ENCODE peak calls at places on chromosomes 3 and 15, in eight cellular contexts. T, L, E, Z, X, S, B and F are unnamed samples.

GRCh38 chr15:99341786-99342185 is 90.5 kb downstream of the LRRC28 start:
- DNase-seq in T (no peak), L (no peak), E (no peak), Z (no peak), X (no peak), S (no peak), B (no peak), F (no peak)

GRCh38 chr3:89113887-89114840 is 6.7 kb downstream of the EPHA3 start:
- DNase-seq in T (peak), L (peak), E (no peak), Z (no peak), X (peak), S (peak), B (peak), F (no peak)

GRCh38 chr15:76996526-76997401 is 1.8 kb downstream of the PSTPIP1 start:
- DNase-seq in T (no peak), L (peak), E (peak), Z (no peak), X (peak), S (no peak), B (no peak), F (no peak)

GRCh38 chr3:52529376-52530333 is 4.0 kb downstream of the NT5DC2 start:
- DNase-seq in T (no peak), L (peak), E (no peak), Z (no peak), X (peak), S (no peak), B (no peak), F (no peak)

GRCh38 chr3:81492048-81492447 is 269.4 kb downstream of the GBE1 start:
- DNase-seq in T (no peak), L (peak), E (no peak), Z (no peak), X (no peak), S (no peak), B (no peak), F (no peak)

GRCh38 chr15:99213187-99213811 is 36.1 kb downstream of the TTC23 start:
- DNase-seq in T (peak), L (peak), E (peak), Z (peak), X (peak), S (peak), B (peak), F (peak)

GRCh38 chr3:10992017-10992945 is at the start of gene SLC6A1:
- DNase-seq in T (peak), L (no peak), E (no peak), Z (no peak), X (no peak), S (peak), B (no peak), F (no peak)

GRCh38 chr3:76138921-76139320 is 353.6 kb upstream of the ZNF717 start:
- DNase-seq in T (no peak), L (no peak), E (no peak), Z (no peak), X (no peak), S (no peak), B (no peak), F (no peak)

GRCh38 chr3:122716667-122717066 is 36.0 kb downstream of the PARP14 start:
- DNase-seq in T (no peak), L (no peak), E (no peak), Z (no peak), X (no peak), S (no peak), B (no peak), F (no peak)

GRCh38 chr3:110210261-110210660 is 861.4 kb upstream of the NECTIN3 start:
- DNase-seq in T (no peak), L (no peak), E (no peak), Z (no peak), X (no peak), S (no peak), B (no peak), F (no peak)

GRCh38 chr3:176505878-176506621 is 691.2 kb downstream of the TBL1XR1 start:
- DNase-seq in T (no peak), L (no peak), E (no peak), Z (no peak), X (no peak), S (no peak), B (peak), F (no peak)

GRCh38 chr3:67884345-67884744 is 229.9 kb upstream of the SUCLG2 start:
- DNase-seq in T (no peak), L (no peak), E (no peak), Z (no peak), X (no peak), S (no peak), B (no peak), F (no peak)

GRCh38 chr3:27360113-27361078 is 8.8 kb downstream of the NEK10 start:
- DNase-seq in T (peak), L (peak), E (no peak), Z (no peak), X (no peak), S (no peak), B (no peak), F (no peak)

GRCh38 chr3:69012111-69012835 is 1.2 kb downstream of the EOGT start:
- DNase-seq in T (no peak), L (peak), E (no peak), Z (no peak), X (peak), S (no peak), B (no peak), F (no peak)

GRCh38 chr15:72306211-72306785 is 13.7 kb downstream of the CELF6 start:
- DNase-seq in T (peak), L (peak), E (peak), Z (no peak), X (peak), S (no peak), B (peak), F (peak)

GRCh38 chr3:55329849-55330248 is 157.3 kb downstream of the WNT5A start:
- DNase-seq in T (no peak), L (peak), E (no peak), Z (no peak), X (no peak), S (no peak), B (no peak), F (peak)

GRCh38 chr15:39455502-39455991 is 125.3 kb upstream of the THBS1 start:
- DNase-seq in T (peak), L (peak), E (no peak), Z (no peak), X (no peak), S (no peak), B (peak), F (peak)

GRCh38 chr15:98582900-98583554 is 65.3 kb upstream of the IGF1R start:
- DNase-seq in T (no peak), L (no peak), E (no peak), Z (no peak), X (no peak), S (no peak), B (no peak), F (no peak)

DNA sequence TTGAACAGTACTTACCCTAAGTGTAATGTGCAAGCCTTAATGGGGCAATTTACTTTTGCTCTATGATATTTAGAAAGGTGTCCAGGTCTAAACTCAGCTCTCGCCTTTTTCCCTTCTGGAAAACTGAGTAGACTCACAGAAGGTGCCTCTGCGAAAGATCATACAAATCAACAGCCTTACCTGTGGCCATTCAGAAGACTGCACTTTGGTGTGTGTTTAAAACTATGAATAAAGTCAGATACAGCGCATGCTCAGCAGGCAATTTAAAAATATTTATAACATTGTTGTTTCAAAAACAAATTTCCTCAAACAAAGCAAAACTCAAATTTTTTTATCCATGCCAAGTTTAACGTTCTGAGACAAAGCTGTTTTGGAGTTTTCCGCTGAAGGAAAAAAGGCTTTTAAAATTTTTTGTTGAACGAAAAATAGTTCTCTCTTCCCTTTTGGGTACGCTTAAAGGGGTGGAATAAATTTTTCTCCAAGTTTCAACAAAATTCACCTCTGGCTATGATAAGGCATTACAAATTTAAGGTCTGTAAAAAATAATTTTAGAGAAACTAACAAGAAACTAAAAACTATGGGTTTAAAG is 156.3 kb downstream of the TIGIT start:
- DNase-seq in T (no peak), L (no peak), E (no peak), Z (no peak), X (no peak), S (no peak), B (peak), F (no peak)
- TF ChIP-seq CTCF in T (no peak), L (no peak), E (no peak), Z (no peak), X (no peak), S (no peak), B (no peak), F (peak)

DNA sequence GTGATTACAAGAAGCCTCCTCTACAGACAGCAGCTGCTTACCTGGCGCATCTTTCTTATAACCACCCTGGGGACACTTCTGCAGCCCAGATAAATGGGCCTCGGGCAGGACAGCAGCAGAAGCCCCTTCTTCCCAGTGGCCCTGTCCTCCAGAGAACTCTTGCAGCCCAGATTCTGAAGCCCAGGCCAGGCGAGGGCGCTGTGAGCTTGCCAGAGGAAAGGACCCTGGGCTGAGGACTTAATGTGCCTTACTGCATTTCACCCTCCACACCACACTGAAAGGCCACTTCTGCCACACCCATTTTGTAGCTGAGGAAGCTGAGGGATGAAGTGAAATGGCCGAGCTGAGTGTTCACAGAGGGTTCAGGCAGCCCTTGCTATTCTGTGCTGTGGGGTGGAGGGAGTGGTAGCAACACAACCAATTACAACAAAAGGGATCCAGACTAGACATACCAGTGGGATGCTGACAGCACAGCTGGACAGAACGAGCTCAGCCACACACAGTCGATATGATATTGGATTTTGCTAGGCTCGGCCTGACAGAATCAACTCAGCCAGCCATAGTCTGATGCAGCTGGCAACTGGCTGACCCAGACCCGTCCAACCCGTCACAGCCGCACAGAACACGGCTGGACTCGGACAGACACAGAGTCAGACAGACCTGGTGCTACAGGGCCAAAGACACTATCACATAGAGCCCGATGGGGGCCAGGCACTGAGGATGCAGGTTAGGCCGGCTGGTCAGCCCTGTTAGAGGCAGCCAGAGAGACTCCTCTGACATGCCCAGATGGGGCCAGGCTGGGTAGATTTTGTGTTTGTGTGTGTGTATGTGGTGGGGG is 7.3 kb downstream of the ACOX2 start:
- DNase-seq in T (peak), L (peak), E (no peak), Z (no peak), X (no peak), S (peak), B (peak), F (no peak)
- TF ChIP-seq CTCF in T (peak), L (peak), E (no peak), Z (no peak), X (no peak), S (peak), B (peak), F (peak)

GRCh38 chr15:61216519-61216918 is 12.6 kb downstream of the RORA start:
- DNase-seq in T (no peak), L (no peak), E (no peak), Z (no peak), X (no peak), S (no peak), B (no peak), F (no peak)
- TF ChIP-seq CTCF in T (no peak), L (no peak), E (no peak), Z (no peak), X (no peak), S (no peak), B (no peak), F (no peak)

DNA sequence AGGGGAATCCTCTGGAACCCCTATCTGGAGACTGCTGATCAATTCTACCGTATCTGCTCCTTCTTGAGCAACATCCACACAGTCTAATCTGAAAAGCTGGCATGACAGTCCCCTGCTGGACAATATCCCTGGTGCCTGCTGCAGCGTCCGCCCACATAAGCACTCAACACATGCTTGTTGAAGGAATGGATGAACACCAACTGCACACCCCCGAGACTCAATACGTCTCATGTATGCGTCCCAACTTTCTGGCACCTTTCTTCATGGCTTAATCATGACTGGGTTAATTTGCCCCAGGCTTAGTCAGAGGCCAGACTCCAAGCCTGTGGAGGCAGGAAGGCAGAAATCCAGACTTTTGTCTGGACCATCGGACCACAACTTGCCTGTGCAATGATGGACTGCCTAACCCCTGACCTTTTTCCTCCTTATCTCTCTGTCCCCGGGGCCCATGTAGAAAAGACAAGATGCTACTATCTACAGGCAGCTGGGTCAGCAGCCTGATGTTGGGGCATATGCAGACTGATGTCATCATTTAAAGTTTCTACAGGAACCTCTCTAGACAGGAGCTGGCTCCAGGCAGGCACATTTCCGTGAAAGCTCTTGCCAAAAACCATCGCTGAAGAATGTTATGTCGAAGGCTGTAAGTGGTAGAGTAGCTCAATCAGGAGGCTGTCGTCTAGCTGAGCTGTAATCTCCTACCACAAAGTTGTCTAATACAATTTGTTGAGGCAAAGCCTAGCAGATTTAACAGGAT is 114.1 kb upstream of the TPM1 start:
- DNase-seq in T (peak), L (peak), E (no peak), Z (no peak), X (no peak), S (peak), B (no peak), F (peak)
- TF ChIP-seq CTCF in T (peak), L (peak), E (no peak), Z (no peak), X (no peak), S (peak), B (no peak), F (peak)

GRCh38 chr3:147120029-147120428 is 286.3 kb downstream of the ZIC4 start:
- DNase-seq in T (peak), L (peak), E (no peak), Z (no peak), X (no peak), S (peak), B (no peak), F (peak)
- TF ChIP-seq CTCF in T (peak), L (peak), E (no peak), Z (no peak), X (no peak), S (peak), B (no peak), F (peak)

GRCh38 chr3:179149951-179150350 is 1.8 kb downstream of the PIK3CA start:
- DNase-seq in T (no peak), L (peak), E (no peak), Z (no peak), X (no peak), S (no peak), B (no peak), F (no peak)
- TF ChIP-seq CTCF in T (no peak), L (no peak), E (no peak), Z (no peak), X (no peak), S (no peak), B (no peak), F (no peak)

GRCh38 chr15:47374222-47374621 is 343.1 kb upstream of the SEMA6D start:
- DNase-seq in T (peak), L (peak), E (no peak), Z (no peak), X (no peak), S (peak), B (no peak), F (peak)
- TF ChIP-seq CTCF in T (no peak), L (peak), E (no peak), Z (no peak), X (no peak), S (peak), B (no peak), F (peak)

GRCh38 chr3:155807823-155808222 is 1.7 kb upstream of the C3orf33 start:
- DNase-seq in T (no peak), L (peak), E (no peak), Z (no peak), X (no peak), S (no peak), B (no peak), F (peak)
- TF ChIP-seq CTCF in T (no peak), L (no peak), E (no peak), Z (no peak), X (no peak), S (no peak), B (no peak), F (no peak)